ENCODE peak calls at places on chromosome 21, in eight cellular contexts. L, M, N, B, A, I, S and J are unnamed samples.

GRCh38 chr21:27734146-27734545 is 767.3 kb upstream of the ADAMTS5 start:
- DNase-seq in L (peak; percentile 96), M (no peak), N (no peak), B (peak; percentile 35), A (peak; percentile 91), I (no peak), S (peak; percentile 85), J (no peak)

GRCh38 chr21:14114251-14114650 is 96.5 kb downstream of the LIPI start:
- DNase-seq in L (no peak), M (peak; percentile 1), N (no peak), B (no peak), A (no peak), I (no peak), S (no peak), J (no peak)

GRCh38 chr21:41873005-41873404 is 6.1 kb downstream of the PRDM15 start:
- DNase-seq in L (no peak), M (peak; percentile 73), N (no peak), B (no peak), A (no peak), I (no peak), S (no peak), J (no peak)

GRCh38 chr21:41777934-41778815 is 11.3 kb upstream of the RIPK4 start:
- DNase-seq in L (peak; percentile 86), M (peak; percentile 92), N (peak; percentile 66), B (peak; percentile 85), A (peak; percentile 69), I (peak; percentile 95), S (peak; percentile 92), J (peak; percentile 92)

GRCh38 chr21:16002872-16003466 is 273.2 kb downstream of the USP25 start:
- DNase-seq in L (peak; percentile 75), M (no peak), N (no peak), B (peak; percentile 29), A (peak; percentile 51), I (no peak), S (peak; percentile 65), J (no peak)

GRCh38 chr21:45639206-45640000 is 4.1 kb upstream of the PCBP3 start:
- DNase-seq in L (no peak), M (no peak), N (no peak), B (no peak), A (no peak), I (no peak), S (peak; percentile 38), J (peak; percentile 55)

GRCh38 chr21:45550552-45551210 is 8.4 kb upstream of the SLC19A1 start:
- DNase-seq in L (peak; percentile 36), M (peak; percentile 70), N (no peak), B (no peak), A (no peak), I (no peak), S (no peak), J (no peak)

GRCh38 chr21:35027558-35028450 is 21.3 kb downstream of the RUNX1 start:
- DNase-seq in L (no peak), M (no peak), N (no peak), B (no peak), A (no peak), I (no peak), S (no peak), J (no peak)

GRCh38 chr21:46119565-46120271 is 21.8 kb downstream of the COL6A2 start:
- DNase-seq in L (no peak), M (peak; percentile 56), N (no peak), B (no peak), A (no peak), I (no peak), S (no peak), J (peak; percentile 1)

GRCh38 chr21:46299167-46299566 is 13.0 kb downstream of the YBEY start:
- DNase-seq in L (no peak), M (no peak), N (no peak), B (no peak), A (no peak), I (no peak), S (no peak), J (no peak)

GRCh38 chr21:42561742-42562141 is 48.1 kb downstream of the SLC37A1 start:
- DNase-seq in L (no peak), M (peak; percentile 61), N (no peak), B (no peak), A (no peak), I (no peak), S (no peak), J (no peak)